ENCODE peak calls at places on chromosomes 6 and 20, in ten cellular contexts. B is amniotic epithelial cell; R is Kasumi-1; J is foreskin melanocyte; V is progenitor cell of endocrine pancreas; C is Right ventricle myocardium superior; X is endothelial cell; Z is HFF-Myc; S is NCI-H187 treated with DMSO at 0.1 percent for 48 hours; F is stimulated activated CD4-positive, alpha-beta T cell treated with anti-CD3 and anti-CD28 coated beads, Interleukin-15, amount 100 ng/mL, for 1 hour. A is an unnamed sample.

GRCh38 chr20:43955244-43956191 is 40.9 kb downstream of the TOX2 start:
- DNase-seq in B (peak; percentile 94), R (peak; percentile 75), J (peak; percentile 65), V (no peak), C (no peak), X (no peak), Z (peak; percentile 77), S (no peak), F (no peak), A (no peak)

GRCh38 chr6:30006170-30007131 is 54.6 kb upstream of the POLR1H start:
- DNase-seq in B (no peak), R (no peak), J (no peak), V (no peak), C (peak; percentile 68), X (peak; percentile 9), Z (no peak), S (no peak), F (no peak), A (no peak)

GRCh38 chr20:61980647-61981583 is 84.8 kb downstream of the TAF4 start:
- DNase-seq in B (no peak), R (peak; percentile 48), J (no peak), V (no peak), C (peak; percentile 71), X (peak; percentile 46), Z (peak; percentile 6), S (no peak), F (no peak), A (no peak)

GRCh38 chr6:51841656-51842055 is 245.8 kb downstream of the PKHD1 start:
- DNase-seq in B (no peak), R (no peak), J (no peak), V (no peak), C (no peak), X (no peak), Z (no peak), S (no peak), F (no peak), A (no peak)

GRCh38 chr20:62907377-62908317 is 18.7 kb downstream of the DIDO1 start:
- DNase-seq in B (no peak), R (peak; percentile 12), J (no peak), V (no peak), C (no peak), X (no peak), Z (no peak), S (no peak), F (no peak), A (no peak)

GRCh38 chr6:39296745-39297640 is 17.2 kb downstream of the KCNK17 start:
- DNase-seq in B (no peak), R (no peak), J (no peak), V (no peak), C (peak; percentile 84), X (no peak), Z (no peak), S (no peak), F (no peak), A (no peak)

GRCh38 chr6:107730106-107730505 is 94.0 kb downstream of the SCML4 start:
- DNase-seq in B (no peak), R (no peak), J (no peak), V (no peak), C (no peak), X (no peak), Z (no peak), S (no peak), F (no peak), A (no peak)

GRCh38 chr20:61218886-61219480 is 33.1 kb upstream of the CDH4 start:
- DNase-seq in B (peak; percentile 5), R (no peak), J (no peak), V (no peak), C (no peak), X (no peak), Z (peak; percentile 39), S (no peak), F (no peak), A (no peak)

GRCh38 chr6:69179681-69180080 is 544.6 kb downstream of the ADGRB3 start:
- DNase-seq in B (no peak), R (peak; percentile 9), J (no peak), V (no peak), C (no peak), X (no peak), Z (no peak), S (no peak), F (no peak), A (no peak)

GRCh38 chr6:96649926-96650325 is 87.0 kb downstream of the FHL5 start:
- DNase-seq in B (no peak), R (no peak), J (no peak), V (no peak), C (no peak), X (no peak), Z (no peak), S (no peak), F (no peak), A (no peak)

GRCh38 chr20:61963885-61964674 is 101.6 kb downstream of the TAF4 start:
- DNase-seq in B (no peak), R (no peak), J (no peak), V (no peak), C (no peak), X (no peak), Z (no peak), S (no peak), F (no peak), A (no peak)

GRCh38 chr6:160431231-160431630 is 83.1 kb downstream of the SLC22A3 start:
- DNase-seq in B (peak; percentile 100), R (no peak), J (no peak), V (no peak), C (peak; percentile 76), X (no peak), Z (peak; percentile 63), S (no peak), F (no peak), A (no peak)

GRCh38 chr20:46230811-46231282 is 77.5 kb downstream of the CDH22 start:
- DNase-seq in B (peak; percentile 43), R (peak; percentile 2), J (no peak), V (peak; percentile 61), C (peak; percentile 59), X (peak; percentile 73), Z (no peak), S (no peak), F (no peak), A (no peak)

GRCh38 chr20:59604770-59605665 is 678 bp downstream of the PHACTR3 start:
- DNase-seq in B (no peak), R (no peak), J (no peak), V (peak; percentile 50), C (no peak), X (peak; percentile 65), Z (no peak), S (no peak), F (no peak), A (no peak)

GRCh38 chr6:152698692-152699091 is 995 bp downstream of the MYCT1 start:
- DNase-seq in B (no peak), R (no peak), J (no peak), V (no peak), C (no peak), X (no peak), Z (no peak), S (no peak), F (no peak), A (no peak)

GRCh38 chr6:111566873-111567517 is 38.7 kb downstream of the TRAF3IP2 start:
- DNase-seq in B (no peak), R (peak; percentile 73), J (no peak), V (no peak), C (no peak), X (peak; percentile 61), Z (no peak), S (peak; percentile 92), F (no peak), A (no peak)

GRCh38 chr6:54093306-54093705 is 17.9 kb upstream of the MLIP start:
- DNase-seq in B (no peak), R (no peak), J (no peak), V (no peak), C (no peak), X (no peak), Z (no peak), S (no peak), F (no peak), A (no peak)

GRCh38 chr20:59564943-59565342 is 39.4 kb upstream of the PHACTR3 start:
- DNase-seq in B (no peak), R (no peak), J (no peak), V (no peak), C (no peak), X (no peak), Z (no peak), S (no peak), F (no peak), A (no peak)

GRCh38 chr20:31595654-31596411 is 9.3 kb upstream of the ID1 start:
- DNase-seq in B (peak; percentile 88), R (no peak), J (peak; percentile 63), V (no peak), C (peak; percentile 91), X (no peak), Z (peak; percentile 90), S (no peak), F (no peak), A (no peak)

GRCh38 chr6:4189249-4189648 is 53.9 kb upstream of the ECI2 start:
- DNase-seq in B (no peak), R (no peak), J (no peak), V (no peak), C (no peak), X (no peak), Z (no peak), S (no peak), F (no peak), A (no peak)

GRCh38 chr6:27293436-27294152 is 18.5 kb downstream of the POM121L2 start:
- DNase-seq in B (peak; percentile 44), R (no peak), J (no peak), V (no peak), C (no peak), X (peak; percentile 61), Z (peak; percentile 56), S (no peak), F (no peak), A (no peak)

GRCh38 chr20:7627734-7628663 is 312.3 kb downstream of the HAO1 start:
- DNase-seq in B (no peak), R (no peak), J (no peak), V (no peak), C (no peak), X (no peak), Z (peak; percentile 12), S (no peak), F (no peak), A (no peak)

GRCh38 chr6:43060034-43060754 is 763 bp downstream of the KLC4 start:
- DNase-seq in B (no peak), R (no peak), J (no peak), V (no peak), C (no peak), X (no peak), Z (no peak), S (peak; percentile 9), F (no peak), A (no peak)

GRCh38 chr20:944148-944547 is 28.0 kb upstream of the ANGPT4 start:
- DNase-seq in B (no peak), R (no peak), J (no peak), V (no peak), C (no peak), X (no peak), Z (no peak), S (no peak), F (no peak), A (no peak)

GRCh38 chr6:16129623-16130243 is 847 bp downstream of the MYLIP start:
- DNase-seq in B (no peak), R (peak; percentile 18), J (peak; percentile 42), V (no peak), C (peak; percentile 55), X (peak; percentile 11), Z (no peak), S (no peak), F (peak; percentile 7), A (no peak)

GRCh38 chr6:79668381-79668780 is 37.3 kb downstream of the SH3BGRL2 start:
- DNase-seq in B (no peak), R (no peak), J (no peak), V (no peak), C (no peak), X (no peak), Z (no peak), S (no peak), F (no peak), A (no peak)

GRCh38 chr6:44399991-44400390 is 12.5 kb downstream of the CDC5L start:
- DNase-seq in B (no peak), R (no peak), J (no peak), V (no peak), C (no peak), X (no peak), Z (no peak), S (no peak), F (no peak), A (no peak)

GRCh38 chr20:46984391-46984790 is 89.7 kb downstream of the EYA2 start:
- DNase-seq in B (peak; percentile 7), R (no peak), J (no peak), V (no peak), C (no peak), X (no peak), Z (no peak), S (no peak), F (no peak), A (no peak)